ENCODE peak calls at places on chromosomes 6 and 20, in ten cellular contexts. N is astrocyte of the spinal cord; L is activated T-helper 1 cell treated with anti-CD3 and anti-CD28 coated beads, Interleukin-2, amount 50 U/mL, for 16 hours; F is T follicular helper cell; D is AG08396; P is OCI-LY7; U is stimulated activated naive CD8-positive, alpha-beta T cell treated with anti-CD3 and anti-CD28 coated beads, Interleukin-15, amount 100 ng/mL, for 72 hours; C is T-helper 2 cell treated with Interferon-gamma antibody and Interleukin-4, amounts not matched to agents 5 μg/mL and 100 μg/mL, for 36 hours; S is T-helper 1 cell; G is EH. X is an unnamed sample.

GRCh38 chr6:13848553-13849150 is 34.3 kb upstream of the MCUR1 start:
- DNase-seq in N (no peak), U (no peak), D (peak), G (peak), F (no peak), C (no peak), S (no peak), P (no peak), L (no peak), X (peak)

GRCh38 chr6:40352527-40353170 is 234.5 kb downstream of the LRFN2 start:
- DNase-seq in U (no peak), S (no peak), F (no peak), C (no peak), P (no peak), G (peak), D (no peak), N (no peak), L (no peak), X (no peak)

GRCh38 chr6:157775376-157775775 is 47.7 kb upstream of the SNX9 start:
- DNase-seq in G (no peak), D (no peak), N (no peak), U (no peak), P (no peak), L (no peak), C (no peak), F (no peak), S (no peak), X (no peak)

GRCh38 chr6:147080215-147080614 is 124.0 kb upstream of the STXBP5 start:
- DNase-seq in D (no peak), L (no peak), S (no peak), P (no peak), F (no peak), N (no peak), G (no peak), U (no peak), C (no peak), X (no peak)

GRCh38 chr20:41149679-41150131 is 12.4 kb downstream of the PLCG1 start:
- DNase-seq in N (peak), D (peak), P (no peak), S (no peak), F (no peak), C (peak), G (peak), U (no peak), L (no peak), X (peak)

GRCh38 chr20:25552977-25553376 is 32.4 kb downstream of the NINL start:
- DNase-seq in U (no peak), C (no peak), D (no peak), N (no peak), S (no peak), G (no peak), F (no peak), P (no peak), L (no peak), X (no peak)

GRCh38 chr20:56788041-56788670 is 159.1 kb downstream of the TFAP2C start:
- DNase-seq in P (no peak), D (peak), S (no peak), F (no peak), L (no peak), G (peak), C (no peak), N (peak), U (no peak), X (peak)

GRCh38 chr20:56630086-56630493 is 984 bp downstream of the TFAP2C start:
- DNase-seq in L (no peak), C (no peak), D (peak), P (no peak), S (no peak), U (peak), F (no peak), G (peak), N (peak), X (peak)

GRCh38 chr6:157124855-157125254 is 198.5 kb downstream of the TMEM242 start:
- DNase-seq in P (no peak), D (no peak), G (no peak), N (no peak), F (no peak), S (no peak), L (no peak), C (no peak), U (no peak), X (no peak)

GRCh38 chr6:167558213-167558869 is 233.5 kb downstream of the TTLL2 start:
- DNase-seq in S (no peak), C (no peak), D (no peak), L (no peak), G (no peak), P (no peak), F (no peak), U (no peak), N (peak), X (no peak)

GRCh38 chr6:27862396-27863061 is 49.7 kb downstream of the OR2B2 start:
- DNase-seq in P (peak), S (no peak), F (no peak), G (no peak), U (no peak), D (no peak), C (no peak), L (no peak), N (no peak), X (no peak)

GRCh38 chr6:24930386-24930785 is 5.4 kb downstream of the RIPOR2 start:
- DNase-seq in C (no peak), S (no peak), U (no peak), D (no peak), N (peak), G (peak), L (no peak), P (no peak), F (no peak), X (peak)

GRCh38 chr6:30913721-30914075 is 340 bp upstream of the VARS2 start:
- DNase-seq in C (no peak), G (no peak), D (no peak), L (no peak), U (no peak), N (no peak), P (no peak), F (no peak), S (no peak), X (peak)

GRCh38 chr6:31546962-31547726 is at the start of gene NFKBIL1:
- DNase-seq in L (peak), D (peak), P (peak), S (peak), U (peak), G (peak), N (peak), C (peak), F (peak), X (peak)